ENCODE peak calls at places on chromosomes 3 and 15, in nine cellular contexts. Z is sigmoid colon, Q is body of pancreas, M is thyroid gland, Y is heart left ventricle, C is ovary, V is IMR-90, B is esophagus squamous epithelium, E is prostate gland. O is an unnamed sample.

GRCh38 chr3:54859204-54859603 is 68.7 kb downstream of the LRTM1 start:
- DNase-seq in Z (no peak), Q (no peak), M (peak; percentile 30), Y (no peak), C (no peak), V (peak; percentile 68), B (no peak), E (no peak), O (no peak)

GRCh38 chr3:182149594-182149993 is 437.9 kb downstream of the SOX2 start:
- DNase-seq in Z (no peak), Q (no peak), M (no peak), Y (no peak), C (no peak), V (no peak), B (no peak), E (no peak), O (no peak)

GRCh38 chr3:50304601-50305000 is 1.2 kb upstream of the HYAL1 start:
- DNase-seq in Z (no peak), Q (no peak), M (no peak), Y (no peak), C (no peak), V (peak; percentile 74), B (no peak), E (no peak), O (no peak)

GRCh38 chr15:41535529-41535928 is 8.5 kb downstream of the RPAP1 start:
- DNase-seq in Z (no peak), Q (no peak), M (no peak), Y (no peak), C (no peak), V (no peak), B (no peak), E (no peak), O (no peak)

GRCh38 chr15:77529394-77530159 is 103.1 kb downstream of the LINGO1 start:
- DNase-seq in Z (peak; percentile 32), Q (no peak), M (no peak), Y (no peak), C (peak; percentile 34), V (no peak), B (no peak), E (no peak), O (no peak)

GRCh38 chr15:73632670-73633058 is 525 bp downstream of the NPTN start:
- DNase-seq in Z (peak; percentile 78), Q (no peak), M (no peak), Y (peak; percentile 33), C (no peak), V (no peak), B (no peak), E (no peak), O (no peak)

GRCh38 chr15:93029613-93030429 is 59.2 kb downstream of the RGMA start:
- DNase-seq in Z (peak; percentile 68), Q (peak; percentile 12), M (no peak), Y (no peak), C (no peak), V (peak; percentile 31), B (no peak), E (no peak), O (peak; percentile 47)

GRCh38 chr3:38009807-38010591 is 19.4 kb downstream of the VILL start:
- DNase-seq in Z (no peak), Q (no peak), M (no peak), Y (no peak), C (peak; percentile 35), V (no peak), B (no peak), E (no peak), O (no peak)

GRCh38 chr3:142963266-142964149 is at the start of gene PAQR9:
- DNase-seq in Z (no peak), Q (no peak), M (no peak), Y (peak; percentile 24), C (peak; percentile 38), V (no peak), B (no peak), E (no peak), O (no peak)

GRCh38 chr3:100389025-100389424 is 11.9 kb downstream of the TOMM70 start:
- DNase-seq in Z (no peak), Q (no peak), M (no peak), Y (no peak), C (no peak), V (no peak), B (no peak), E (no peak), O (no peak)

GRCh38 chr3:177751770-177752169 is 554.5 kb upstream of the TBL1XR1 start:
- DNase-seq in Z (no peak), Q (no peak), M (peak; percentile 93), Y (no peak), C (no peak), V (no peak), B (no peak), E (no peak), O (no peak)

GRCh38 chr3:43455233-43455632 is 166.6 kb downstream of the ANO10 start:
- DNase-seq in Z (no peak), Q (peak; percentile 15), M (peak; percentile 73), Y (no peak), C (no peak), V (peak; percentile 76), B (no peak), E (no peak), O (no peak)

GRCh38 chr3:178244653-178245384 is 291.4 kb upstream of the KCNMB2 start:
- DNase-seq in Z (no peak), Q (no peak), M (no peak), Y (no peak), C (no peak), V (no peak), B (no peak), E (no peak), O (no peak)

GRCh38 chr3:86595696-86596095 is 395.3 kb downstream of the VGLL3 start:
- DNase-seq in Z (no peak), Q (no peak), M (no peak), Y (no peak), C (no peak), V (no peak), B (no peak), E (no peak), O (no peak)

GRCh38 chr3:55619186-55619808 is 132.2 kb upstream of the WNT5A start:
- DNase-seq in Z (no peak), Q (no peak), M (no peak), Y (no peak), C (no peak), V (no peak), B (no peak), E (no peak), O (no peak)

GRCh38 chr3:101829066-101829830 is 20.1 kb upstream of the NFKBIZ start:
- DNase-seq in Z (peak; percentile 92), Q (peak; percentile 48), M (peak; percentile 50), Y (peak; percentile 81), C (peak; percentile 67), V (peak; percentile 85), B (no peak), E (no peak), O (peak; percentile 78)

GRCh38 chr3:25831578-25831977 is 41.7 kb downstream of the OXSM start:
- DNase-seq in Z (no peak), Q (no peak), M (peak; percentile 13), Y (no peak), C (no peak), V (peak; percentile 58), B (no peak), E (no peak), O (no peak)

GRCh38 chr15:31463521-31464102 is 137.0 kb downstream of the KLF13 start:
- DNase-seq in Z (no peak), Q (no peak), M (no peak), Y (no peak), C (no peak), V (no peak), B (no peak), E (no peak), O (no peak)
- TF ChIP-seq POLR2A in Z (no peak), Q (no peak), M (no peak), Y (no peak), C (no peak), V (no peak), B (no peak), E (no peak), O (no peak)

DNA sequence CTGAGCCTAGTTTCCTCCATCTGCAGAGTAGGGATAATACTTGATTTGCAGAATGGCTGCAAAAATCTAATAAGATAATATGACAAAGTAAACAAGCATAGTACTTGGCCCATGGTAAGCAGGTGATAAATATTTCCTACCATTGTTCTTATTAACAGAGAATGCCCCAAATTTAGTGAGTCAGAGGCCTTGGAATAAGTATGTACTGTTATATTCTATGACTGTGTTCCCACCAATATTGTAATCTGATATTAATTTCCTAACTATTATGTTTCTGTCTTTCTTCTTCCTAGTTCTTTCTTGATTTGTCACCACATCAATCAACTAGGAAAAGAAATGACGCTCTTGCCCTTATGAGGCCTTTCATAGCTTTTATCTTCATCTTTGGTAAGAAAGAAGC is 178.4 kb upstream of the SLC2A2 start:
- DNase-seq in Z (no peak), Q (no peak), M (no peak), Y (no peak), C (no peak), V (no peak), B (no peak), E (no peak), O (no peak)
- H3K4me1 ChIP-seq in Z (no peaks in the 10 kb centered on the region), Q (no peaks in the 10 kb centered on the region), M (peaks cover 3% of the 10 kb centered on the region), Y (peaks cover 4% of the 10 kb centered on the region), C (no peaks in the 10 kb centered on the region), V (no peaks in the 10 kb centered on the region), B (no peaks in the 10 kb centered on the region), E (no peaks in the 10 kb centered on the region), O (no peaks in the 10 kb centered on the region)

GRCh38 chr15:79283252-79284048 is 928 bp downstream of the ANKRD34C start:
- DNase-seq in Z (no peak), Q (peak; percentile 38), M (peak; percentile 54), Y (peak; percentile 28), C (peak; percentile 57), V (peak; percentile 21), B (no peak), E (no peak), O (no peak)
- H3K27me3 ChIP-seq in Z (peaks cover 10% of the 10 kb centered on the region), Q (no peaks in the 10 kb centered on the region), M (no peaks in the 10 kb centered on the region), Y (peaks cover 24% of the 10 kb centered on the region), C (no peaks in the 10 kb centered on the region), V (peaks cover 28% of the 10 kb centered on the region), B (peaks cover 94% of the 10 kb centered on the region), E (peaks cover 17% of the 10 kb centered on the region), O (no peaks in the 10 kb centered on the region)

GRCh38 chr3:73832426-73832825 is 207.7 kb upstream of the PDZRN3 start:
- DNase-seq in Z (no peak), Q (no peak), M (no peak), Y (no peak), C (no peak), V (no peak), B (no peak), E (no peak), O (no peak)

GRCh38 chr3:73827204-73827603 is 202.5 kb upstream of the PDZRN3 start:
- DNase-seq in Z (no peak), Q (no peak), M (no peak), Y (peak; percentile 20), C (no peak), V (no peak), B (no peak), E (no peak), O (no peak)

GRCh38 chr3:73827658-73828313 is 203.0 kb upstream of the PDZRN3 start:
- DNase-seq in Z (no peak), Q (no peak), M (no peak), Y (no peak), C (no peak), V (peak; percentile 37), B (no peak), E (no peak), O (no peak)
- TF ChIP-seq POLR2A in Z (no peak), Q (peak; percentile 49), M (no peak), Y (no peak), C (no peak), V (no peak), B (no peak), E (no peak), O (no peak)

GRCh38 chr15:47732243-47732642 is 14.9 kb downstream of the SEMA6D start:
- DNase-seq in Z (no peak), Q (no peak), M (no peak), Y (no peak), C (no peak), V (no peak), B (no peak), E (no peak), O (no peak)
- H3K4me1 ChIP-seq in Z (no peaks in the 10 kb centered on the region), Q (peaks cover 20% of the 10 kb centered on the region), M (peaks cover 8% of the 10 kb centered on the region), Y (peaks cover 36% of the 10 kb centered on the region), C (peaks cover 8% of the 10 kb centered on the region), V (peaks cover 5% of the 10 kb centered on the region), B (no peaks in the 10 kb centered on the region), E (no peaks in the 10 kb centered on the region), O (no peaks in the 10 kb centered on the region)

O was measured in breast epithelium.